ENCODE peak calls at places on chromosomes 4 and X, in four cellular contexts. S is HTR-8/SVneo, I is renal cortical epithelial cell, A is hepatic stellate cell. R is an unnamed sample.

GRCh38 chr4:128163177-128164117 is 102.3 kb downstream of the LARP1B start:
- DNase-seq in A (peak; percentile 5), I (peak; percentile 98), S (peak; percentile 26), R (peak; percentile 73)

GRCh38 chr4:38815879-38816782 is 11.5 kb upstream of the TLR1 start:
- DNase-seq in S (no peak), I (no peak), A (no peak), R (peak; percentile 39)

GRCh38 chr4:10006604-10007435 is 14.5 kb downstream of the SLC2A9 start:
- DNase-seq in A (no peak), S (no peak), I (peak; percentile 99), R (peak; percentile 96)

GRCh38 chr4:39657465-39657864 is 18.8 kb upstream of the SMIM14 start:
- DNase-seq in A (no peak), I (no peak), S (no peak), R (no peak)

GRCh38 chr4:1082215-1083182 is 30.9 kb downstream of the RNF212 start:
- DNase-seq in I (peak; percentile 97), S (peak; percentile 93), A (peak; percentile 79), R (peak; percentile 99)

GRCh38 chrX:41889317-41890025 is 33.9 kb downstream of the CASK start:
- DNase-seq in A (no peak), S (peak; percentile 5), I (peak; percentile 72), R (peak; percentile 27)

GRCh38 chr4:141174457-141174856 is 41.2 kb upstream of the RNF150 start:
- DNase-seq in S (no peak), I (no peak), A (no peak), R (no peak)

GRCh38 chr4:185134176-185134869 is 8.7 kb upstream of the SLC25A4 start:
- DNase-seq in S (peak; percentile 54), I (peak; percentile 56), A (peak; percentile 69), R (peak; percentile 57)

GRCh38 chr4:186249785-186250739 is 15.9 kb upstream of the F11 start:
- DNase-seq in I (no peak), S (no peak), A (peak; percentile 11), R (no peak)

GRCh38 chr4:16067515-16067914 is 16.3 kb downstream of the PROM1 start:
- DNase-seq in S (no peak), I (no peak), A (no peak), R (peak; percentile 57)

GRCh38 chrX:7132335-7133035 is 15.0 kb upstream of the STS start:
- DNase-seq in A (peak; percentile 55), I (peak; percentile 79), S (peak; percentile 47), R (peak; percentile 87)

GRCh38 chr4:139968831-139969230 is 185.2 kb downstream of the MAML3 start:
- DNase-seq in A (no peak), I (no peak), S (no peak), R (no peak)

GRCh38 chr4:66766557-66766956 is 778.7 kb downstream of the CENPC start:
- DNase-seq in A (no peak), I (no peak), S (no peak), R (no peak)

R was measured in kidney tubule cell.